ENCODE peak calls at places on chromosomes 6 and 20, in six cellular contexts. R is stimulated activated CD8-positive, alpha-beta memory T cell treated with anti-CD3 and anti-CD28 coated beads, Interleukin-2, amount 100 ng/mL, for 1 hour; Y is stimulated activated CD4-positive, alpha-beta T cell treated with anti-CD3 and anti-CD28 coated beads, Interleukin-15, amount 100 ng/mL, for 24 hours; L is GDM1; U is activated CD4-positive, alpha-beta T cell treated with anti-CD3 and anti-CD28 coated beads for 48 hours; T is right atrium auricular region. C is an unnamed sample.
A peak's percentile ranks its signal among the peaks of the same experiment; 100 is the strongest.

GRCh38 chr20:1928154-1928553 is 32.9 kb downstream of the SIRPA start:
- DNase-seq in R (no peak), Y (no peak), L (no peak), U (no peak), T (no peak), C (no peak)

GRCh38 chr6:111925296-111925695 is 52.0 kb upstream of the FYN start:
- DNase-seq in R (no peak), Y (peak; percentile 13), L (no peak), U (no peak), T (no peak), C (no peak)

GRCh38 chr6:150668882-150669476 is 69.3 kb downstream of the PLEKHG1 start:
- DNase-seq in R (no peak), Y (no peak), L (no peak), U (no peak), T (no peak), C (no peak)

GRCh38 chr6:20921533-20921932 is 387.3 kb downstream of the CDKAL1 start:
- DNase-seq in R (no peak), Y (no peak), L (no peak), U (no peak), T (no peak), C (no peak)

GRCh38 chr20:5316188-5317158 is at the start of gene PROKR2:
- DNase-seq in R (no peak), Y (peak; percentile 48), L (no peak), U (peak; percentile 43), T (no peak), C (no peak)

GRCh38 chr6:163373240-163373639 is 41.3 kb upstream of the QKI start:
- DNase-seq in R (no peak), Y (no peak), L (no peak), U (no peak), T (no peak), C (no peak)

GRCh38 chr20:47578543-47578942 is 76.9 kb downstream of the NCOA3 start:
- DNase-seq in R (no peak), Y (no peak), L (no peak), U (no peak), T (no peak), C (no peak)

GRCh38 chr6:162085561-162085960 is 642.0 kb downstream of the PRKN start:
- DNase-seq in R (no peak), Y (no peak), L (no peak), U (no peak), T (no peak), C (no peak)

GRCh38 chr20:42183147-42183546 is 565.0 kb upstream of the CHD6 start:
- DNase-seq in R (no peak), Y (no peak), L (no peak), U (no peak), T (no peak), C (no peak)

GRCh38 chr20:50692553-50692933 is 1.2 kb upstream of the RIPOR3 start:
- DNase-seq in R (no peak), Y (no peak), L (no peak), U (no peak), T (no peak), C (no peak)

GRCh38 chr20:24964518-24964838 is 15.4 kb downstream of the CST7 start:
- DNase-seq in R (no peak), Y (no peak), L (no peak), U (no peak), T (no peak), C (no peak)

GRCh38 chr20:37348643-37349516 is 2.9 kb downstream of the SRC start:
- DNase-seq in R (no peak), Y (no peak), L (no peak), U (no peak), T (no peak), C (no peak)

GRCh38 chr6:127162808-127163207 is 44.3 kb downstream of the RSPO3 start:
- DNase-seq in R (no peak), Y (no peak), L (no peak), U (no peak), T (no peak), C (no peak)

GRCh38 chr6:44062771-44063560 is 64.3 kb downstream of the MRPL14 start:
- DNase-seq in R (no peak), Y (peak; percentile 67), L (no peak), U (peak; percentile 77), T (no peak), C (peak; percentile 51)